ENCODE peak calls at places on chromosomes 11 and 22, in six cellular contexts. D is hepatocyte, J is MM.1S, I is HCT116, O is GM23338, M is neural progenitor cell. Y is an unnamed sample.

GRCh38 chr11:78764946-78765345 is 190.3 kb upstream of the NARS2 start:
- DNase-seq in J (no peak), O (no peak), M (no peak), I (no peak), D (no peak), Y (no peak)

GRCh38 chr11:64868904-64869570 is 9.4 kb downstream of the EHD1 start:
- DNase-seq in J (no peak), M (no peak), I (no peak), D (no peak), O (no peak), Y (peak; percentile 97)

GRCh38 chr22:41911292-41911611 is 3.6 kb downstream of the SHISA8 start:
- DNase-seq in D (no peak), J (no peak), I (no peak), O (no peak), M (peak; percentile 1), Y (no peak)

GRCh38 chr11:65615950-65616574 is 486 bp downstream of the PCNX3 start:
- DNase-seq in J (peak; percentile 23), O (peak; percentile 57), M (peak; percentile 69), I (no peak), D (peak; percentile 83), Y (peak; percentile 29)

GRCh38 chr11:95923730-95924413 is at the start of gene MTMR2:
- DNase-seq in D (peak; percentile 88), J (peak; percentile 68), O (peak; percentile 90), M (peak; percentile 92), I (peak; percentile 31), Y (peak; percentile 69)

GRCh38 chr11:126484266-126484665 is 128.8 kb downstream of the ST3GAL4 start:
- DNase-seq in I (no peak), O (no peak), D (no peak), J (no peak), M (no peak), Y (peak; percentile 84)

GRCh38 chr22:42670921-42671709 is 21.9 kb upstream of the CYB5R3 start:
- DNase-seq in D (no peak), I (no peak), O (no peak), J (no peak), M (no peak), Y (peak; percentile 44)

GRCh38 chr11:78061921-78062311 is 1.7 kb upstream of the THRSP start:
- DNase-seq in D (no peak), I (no peak), M (no peak), O (no peak), J (no peak), Y (no peak)

GRCh38 chr11:61294717-61295595 is at the start of gene VWCE:
- DNase-seq in M (peak; percentile 89), I (no peak), J (peak; percentile 76), D (peak; percentile 88), O (peak; percentile 92), Y (peak; percentile 55)

GRCh38 chr11:128552783-128553661 is 34.3 kb downstream of the ETS1 start:
- DNase-seq in M (peak; percentile 50), O (no peak), J (no peak), I (no peak), D (peak; percentile 35), Y (no peak)

GRCh38 chr11:131077340-131077739 is 161.1 kb upstream of the SNX19 start:
- DNase-seq in M (no peak), J (no peak), O (no peak), I (no peak), D (no peak), Y (peak; percentile 52)

GRCh38 chr11:86201371-86201770 is 43.2 kb upstream of the EED start:
- DNase-seq in J (no peak), I (no peak), M (no peak), O (no peak), D (no peak), Y (no peak)

DNA sequence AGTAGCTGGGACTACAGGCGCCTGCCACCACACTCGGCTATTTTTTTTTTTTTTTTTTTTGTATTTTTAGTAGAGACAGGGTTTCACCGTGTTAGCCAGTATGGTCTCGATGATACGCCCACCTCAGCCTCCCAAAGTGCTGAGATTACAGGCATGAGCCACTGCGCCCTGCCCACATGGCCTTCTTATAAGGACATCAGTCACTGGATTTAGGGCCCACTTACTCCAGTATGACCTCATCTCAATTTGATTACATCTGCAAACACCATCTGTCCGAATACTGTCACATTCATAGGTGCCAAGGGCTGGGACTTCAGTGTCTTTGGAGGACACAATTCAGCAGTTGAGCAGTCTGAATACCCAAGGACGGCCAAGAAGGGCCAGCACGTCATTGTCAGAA is 8.2 kb upstream of the PRR5 start:
- DNase-seq in I (no peak), O (no peak), D (no peak), M (no peak), J (no peak), Y (no peak)
- TF ChIP-seq EZH2phosphoT487 in I (no peak), O (no peak), D (no peak), M (no peak), J (no peak), Y (no peak)

GRCh38 chr11:37972691-37973090 is 1374.7 kb upstream of the RAG2 start:
- DNase-seq in I (no peak), O (no peak), D (no peak), J (no peak), M (no peak), Y (peak; percentile 6)
- TF ChIP-seq CTCF in I (no peak), O (no peak), D (no peak), J (no peak), M (no peak), Y (no peak)

GRCh38 chr22:48050836-48051235 is 1288.4 kb downstream of the TBC1D22A start:
- DNase-seq in O (no peak), J (no peak), I (no peak), M (no peak), D (no peak), Y (no peak)
- H2AFZ ChIP-seq in O (no peak overlapping the region), J (no peak overlapping the region), I (no peak overlapping the region), M (no peak overlapping the region), D (no peak overlapping the region), Y (no peak overlapping the region)

GRCh38 chr22:38320605-38321402 is 3.6 kb upstream of the CSNK1E start:
- DNase-seq in I (no peak), D (peak; percentile 2), O (no peak), J (no peak), M (no peak), Y (no peak)
- TF ChIP-seq EZH2phosphoT487 in I (no peak), D (no peak), O (no peak), J (no peak), M (no peak), Y (no peak)

DNA sequence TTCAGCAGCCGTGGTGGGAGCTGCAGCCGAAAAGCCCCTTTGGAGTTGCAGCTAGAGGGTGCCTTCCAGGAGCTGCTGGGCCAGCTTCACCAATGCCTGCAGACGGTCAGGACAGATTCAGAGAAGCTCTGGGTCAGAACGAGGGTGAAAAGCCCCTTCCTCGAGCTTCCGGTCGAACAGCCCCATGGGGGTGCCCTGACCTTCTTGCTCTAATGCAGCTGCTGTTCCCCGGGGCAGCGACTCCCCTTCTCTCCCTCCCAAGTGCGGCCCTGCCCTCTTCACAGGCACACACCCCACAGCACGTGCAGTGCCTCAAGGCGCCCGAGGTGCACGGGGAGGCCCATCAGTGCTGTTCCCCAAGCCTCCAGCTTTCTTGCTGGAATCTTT is 9.6 kb upstream of the IFITM3 start:
- DNase-seq in D (no peak), M (no peak), O (no peak), J (no peak), I (no peak), Y (no peak)
- TF ChIP-seq CTCF in D (no peak), M (no peak), O (no peak), J (no peak), I (no peak), Y (no peak)

GRCh38 chr11:104106136-104106754 is 57.7 kb downstream of the PDGFD start:
- DNase-seq in O (no peak), I (no peak), M (no peak), D (no peak), J (no peak), Y (no peak)
- H2AFZ ChIP-seq in O (no peak overlapping the region), I (no peak overlapping the region), M (no peak overlapping the region), D (no peak overlapping the region), J (no peak overlapping the region), Y (no peak overlapping the region)

Y was measured in PC-3.